ENCODE peak calls at places on chromosome 3, in seven cellular contexts. Y is stimulated activated CD4-positive, alpha-beta T cell treated with anti-CD3 and anti-CD28 coated beads, TNF-alpha, amount 100 ng/mL, for 4 hours; S is heart left ventricle; I is activated T-cell treated with anti-CD3 and anti-CD28 coated beads for 48 hours; Q is T-cell; A is GM19239; J is stimulated activated CD8-positive, alpha-beta memory T cell treated with anti-CD3 and anti-CD28 coated beads, Interleukin-7, amount 100 ng/mL, for 1 hour. W is an unnamed sample.

GRCh38 chr3:30607032-30607833 is 832 bp downstream of the TGFBR2 start:
- DNase-seq in Y (peak; percentile 51), S (peak; percentile 84), I (peak; percentile 59), Q (peak; percentile 65), A (peak; percentile 5), J (peak; percentile 48), W (no peak)

GRCh38 chr3:134430174-134430573 is 55.6 kb downstream of the ANAPC13 start:
- DNase-seq in Y (no peak), S (no peak), I (no peak), Q (no peak), A (no peak), J (no peak), W (no peak)

GRCh38 chr3:184914628-184915027 is 102.7 kb downstream of the VPS8 start:
- DNase-seq in Y (no peak), S (no peak), I (no peak), Q (no peak), A (no peak), J (no peak), W (no peak)

GRCh38 chr3:143538577-143538981 is 309.7 kb downstream of the SLC9A9 start:
- DNase-seq in Y (no peak), S (no peak), I (no peak), Q (no peak), A (no peak), J (no peak), W (no peak)

GRCh38 chr3:120144267-120144666 is 50.0 kb upstream of the GSK3B start:
- DNase-seq in Y (no peak), S (no peak), I (no peak), Q (no peak), A (no peak), J (no peak), W (no peak)

GRCh38 chr3:122668930-122669730 is 11.5 kb upstream of the PARP14 start:
- DNase-seq in Y (no peak), S (no peak), I (peak; percentile 23), Q (no peak), A (no peak), J (no peak), W (no peak)

GRCh38 chr3:71693641-71694040 is 31.6 kb downstream of the EIF4E3 start:
- DNase-seq in Y (no peak), S (no peak), I (no peak), Q (no peak), A (no peak), J (no peak), W (no peak)

GRCh38 chr3:112302881-112303761 is 9.1 kb upstream of the SLC9C1 start:
- DNase-seq in Y (no peak), S (no peak), I (no peak), Q (no peak), A (no peak), J (no peak), W (no peak)

GRCh38 chr3:5032844-5033243 is 53.6 kb downstream of the BHLHE40 start:
- DNase-seq in Y (no peak), S (no peak), I (no peak), Q (no peak), A (no peak), J (no peak), W (no peak)

GRCh38 chr3:131083190-131083863 is 56.6 kb downstream of the NEK11 start:
- DNase-seq in Y (no peak), S (peak; percentile 38), I (no peak), Q (no peak), A (no peak), J (no peak), W (no peak)

GRCh38 chr3:138450704-138451424 is 16.4 kb downstream of the ESYT3 start:
- DNase-seq in Y (no peak), S (no peak), I (no peak), Q (no peak), A (no peak), J (no peak), W (no peak)